ENCODE peak calls at places on chromosomes 7 and 10, in eight cellular contexts. E is tibial artery, Z is spleen, H is HCT116, I is aorta, N is heart right ventricle, Q is A549, K is HepG2. D is an unnamed sample.

GRCh38 chr10:34768261-34768971 is 46.7 kb downstream of the PARD3 start:
- DNase-seq in H (no peak), Q (peak), E (peak), Z (no peak), I (peak), N (peak), K (no peak), D (peak)

GRCh38 chr10:93471110-93471651 is 11.0 kb downstream of the MYOF start:
- DNase-seq in N (no peak), I (no peak), H (peak), Z (no peak), E (no peak), Q (peak), K (peak), D (no peak)

GRCh38 chr7:143299840-143300239 is 11.7 kb downstream of the CASP2 start:
- DNase-seq in N (peak), E (no peak), H (peak), Z (no peak), K (peak), Q (peak), I (no peak), D (peak)

GRCh38 chr7:154505362-154505761 is 453.2 kb downstream of the DPP6 start:
- DNase-seq in H (no peak), Q (no peak), N (no peak), K (no peak), E (no peak), I (no peak), Z (no peak), D (no peak)

GRCh38 chr10:69851306-69851705 is 49.6 kb downstream of the COL13A1 start:
- DNase-seq in E (no peak), N (no peak), H (no peak), Z (no peak), K (no peak), I (no peak), Q (no peak), D (no peak)

GRCh38 chr7:65731562-65732035 is 141.3 kb upstream of the VKORC1L1 start:
- DNase-seq in K (no peak), I (no peak), Z (no peak), E (no peak), H (no peak), N (no peak), Q (no peak), D (no peak)

GRCh38 chr10:75593690-75594556 is 162.5 kb downstream of the LRMDA start:
- DNase-seq in E (no peak), K (no peak), H (no peak), N (no peak), Z (no peak), I (no peak), Q (no peak), D (no peak)

GRCh38 chr10:91420868-91421267 is 10.7 kb downstream of the HECTD2 start:
- DNase-seq in K (no peak), Q (no peak), I (no peak), E (no peak), Z (no peak), N (no peak), H (no peak), D (no peak)

GRCh38 chr10:96306516-96306915 is 2.3 kb downstream of the DNTT start:
- DNase-seq in H (no peak), K (no peak), Z (peak), I (no peak), N (peak), Q (no peak), E (peak), D (no peak)

GRCh38 chr7:140403878-140404564 is at the start of gene RAB19:
- DNase-seq in E (no peak), H (peak), I (no peak), Q (no peak), K (no peak), N (no peak), Z (peak), D (peak)

GRCh38 chr10:132467464-132468149 is 70.0 kb upstream of the INPP5A start:
- DNase-seq in Z (peak), Q (no peak), N (no peak), H (no peak), K (no peak), I (peak), E (no peak), D (peak)

GRCh38 chr10:12588091-12588850 is 238.9 kb downstream of the CAMK1D start:
- DNase-seq in N (no peak), K (no peak), Q (no peak), H (no peak), Z (no peak), E (no peak), I (no peak), D (no peak)

GRCh38 chr7:139035588-139036353 is at the start of gene ZC3HAV1L:
- DNase-seq in K (peak), I (peak), N (peak), H (peak), Q (peak), Z (peak), E (peak), D (peak)
- H3K27ac ChIP-seq in K (peak), I (no peak), N (peak), H (peak), Q (peak), Z (peak), E (peak), D (peak)

GRCh38 chr7:131692131-131692960 is 135.9 kb upstream of the PODXL start:
- DNase-seq in I (peak), K (peak), H (peak), N (peak), Z (no peak), E (no peak), Q (peak), D (peak)
- H3K4me3 ChIP-seq in I (no peak), K (no peak), H (no peak), N (no peak), Z (no peak), E (no peak), Q (no peak), D (no peak)

GRCh38 chr10:72322280-72323058 is 32.2 kb downstream of the DNAJB12 start:
- DNase-seq in H (peak), K (no peak), N (no peak), E (no peak), Z (no peak), I (no peak), Q (no peak), D (no peak)

GRCh38 chr10:72320676-72321247 is 34.0 kb downstream of the DNAJB12 start:
- DNase-seq in E (peak), H (peak), N (no peak), Q (peak), K (peak), Z (peak), I (peak), D (peak)

GRCh38 chr10:72321248-72322029 is 33.3 kb downstream of the DNAJB12 start:
- DNase-seq in Z (peak), Q (no peak), I (no peak), K (no peak), H (no peak), E (no peak), N (no peak), D (no peak)

GRCh38 chr10:72323108-72323932 is 31.4 kb downstream of the DNAJB12 start:
- DNase-seq in K (no peak), Z (peak), Q (no peak), N (no peak), E (no peak), H (no peak), I (no peak), D (no peak)

GRCh38 chr10:72322030-72322279 is 32.8 kb downstream of the DNAJB12 start:
- DNase-seq in I (no peak), Q (no peak), Z (peak), E (no peak), K (no peak), H (no peak), N (no peak), D (no peak)
- H3K27ac ChIP-seq in I (no peak), Q (peak), Z (peak), E (peak), K (peak), H (peak), N (no peak), D (no peak)

GRCh38 chr10:124306520-124306919 is 112.2 kb downstream of the OAT start:
- DNase-seq in E (no peak), K (no peak), Q (no peak), Z (no peak), N (no peak), I (no peak), H (no peak), D (no peak)
- H3K4me3 ChIP-seq in E (no peak), K (no peak), Q (no peak), Z (no peak), N (no peak), I (no peak), H (no peak), D (no peak)

GRCh38 chr10:63150745-63151144 is 17.6 kb downstream of the NRBF2 start:
- DNase-seq in E (no peak), H (no peak), Z (no peak), I (no peak), Q (no peak), N (no peak), K (no peak), D (no peak)

GRCh38 chr10:63143984-63144383 is 10.9 kb downstream of the NRBF2 start:
- DNase-seq in E (no peak), H (no peak), Q (no peak), N (no peak), I (no peak), Z (no peak), K (no peak), D (no peak)

GRCh38 chr10:63146503-63146902 is 13.4 kb downstream of the NRBF2 start:
- DNase-seq in Z (no peak), I (no peak), K (no peak), N (no peak), Q (no peak), H (no peak), E (no peak), D (no peak)

GRCh38 chr10:63142136-63142535 is 9.0 kb downstream of the NRBF2 start:
- DNase-seq in Z (no peak), H (no peak), E (no peak), I (no peak), K (no peak), Q (no peak), N (no peak), D (no peak)

DNA sequence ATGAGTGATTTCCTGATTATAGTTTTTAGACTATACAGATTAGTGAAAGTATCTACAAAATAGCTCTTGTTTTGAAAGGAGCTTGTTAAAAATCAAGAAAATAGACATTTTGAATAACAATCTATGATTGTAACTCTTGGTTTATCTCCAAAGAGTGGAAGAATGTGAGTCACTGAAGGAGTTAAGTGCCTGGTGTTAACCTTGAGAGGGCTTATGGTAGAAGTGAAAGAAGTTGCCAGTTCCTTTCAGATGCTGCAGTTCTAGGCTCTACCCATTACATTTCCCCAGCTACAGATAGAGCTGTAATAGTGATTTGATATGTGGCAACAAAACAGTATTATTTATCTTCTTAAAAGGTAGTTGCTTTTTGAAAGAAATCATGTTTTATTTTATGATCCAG is 12.7 kb downstream of the NRBF2 start:
- DNase-seq in K (no peak), H (no peak), N (no peak), I (no peak), Q (no peak), E (no peak), Z (no peak), D (no peak)
- H3K27ac ChIP-seq in K (no peak), H (no peak), N (no peak), I (no peak), Q (no peak), E (no peak), Z (no peak), D (no peak)

GRCh38 chr7:27142562-27143021 is 889 bp downstream of the HOXA5 start:
- DNase-seq in K (no peak), I (no peak), N (no peak), H (no peak), E (no peak), Q (no peak), Z (no peak), D (peak)
- H3K4me3 ChIP-seq in K (peak), I (peak), N (peak), H (no peak), E (peak), Q (peak), Z (peak), D (peak)

D was measured in colonic mucosa.